ENCODE peak calls at places on chromosome 20, in nine cellular contexts. One of them, this sample, is unnamed.

GRCh38 chr20:571754-572331 is 28.3 kb upstream of the CSNK2A1 start:
- DNase-seq in amygdala: no peak
- DNase-seq in T-helper 22 cell: no peak
- DNase-seq in psoas muscle: peak
- DNase-seq in NCI-H524: peak
- DNase-seq in NCI-H1048: no peak
- DNase-seq in GM10248: no peak
- DNase-seq in NB4: no peak
- DNase-seq in Daoy: peak
- DNase-seq in this sample: no peak

GRCh38 chr20:50360921-50361320 is 149.3 kb upstream of the PTPN1 start:
- DNase-seq in T-helper 22 cell: no peak
- DNase-seq in amygdala: no peak
- DNase-seq in NCI-H524: no peak
- DNase-seq in NB4: no peak
- DNase-seq in psoas muscle: no peak
- DNase-seq in Daoy: no peak
- DNase-seq in GM10248: no peak
- DNase-seq in NCI-H1048: no peak
- DNase-seq in this sample: no peak

GRCh38 chr20:44803383-44803941 is 6.9 kb downstream of the RIMS4 start:
- DNase-seq in GM10248: no peak
- DNase-seq in NCI-H1048: no peak
- DNase-seq in T-helper 22 cell: no peak
- DNase-seq in amygdala: no peak
- DNase-seq in Daoy: no peak
- DNase-seq in psoas muscle: peak
- DNase-seq in NB4: no peak
- DNase-seq in NCI-H524: peak
- DNase-seq in this sample: no peak

GRCh38 chr20:59411191-59411988 is 111.0 kb downstream of the EDN3 start:
- DNase-seq in psoas muscle: no peak
- DNase-seq in NCI-H1048: no peak
- DNase-seq in amygdala: no peak
- DNase-seq in NCI-H524: no peak
- DNase-seq in NB4: no peak
- DNase-seq in T-helper 22 cell: no peak
- DNase-seq in Daoy: no peak
- DNase-seq in GM10248: no peak
- DNase-seq in this sample: no peak

GRCh38 chr20:37880726-37881591 is 22.0 kb upstream of the VSTM2L start:
- DNase-seq in GM10248: no peak
- DNase-seq in T-helper 22 cell: no peak
- DNase-seq in NB4: peak
- DNase-seq in psoas muscle: peak
- DNase-seq in Daoy: no peak
- DNase-seq in NCI-H1048: no peak
- DNase-seq in amygdala: no peak
- DNase-seq in NCI-H524: peak
- DNase-seq in this sample: no peak

GRCh38 chr20:34705008-34705382 is 851 bp downstream of the TP53INP2 start:
- DNase-seq in amygdala: no peak
- DNase-seq in psoas muscle: no peak
- DNase-seq in Daoy: no peak
- DNase-seq in NCI-H524: peak
- DNase-seq in NB4: no peak
- DNase-seq in T-helper 22 cell: no peak
- DNase-seq in GM10248: no peak
- DNase-seq in NCI-H1048: no peak
- DNase-seq in this sample: no peak

GRCh38 chr20:48843125-48843806 is 15.5 kb upstream of the PREX1 start:
- DNase-seq in T-helper 22 cell: no peak
- DNase-seq in NCI-H524: no peak
- DNase-seq in NCI-H1048: no peak
- DNase-seq in Daoy: no peak
- DNase-seq in GM10248: no peak
- DNase-seq in psoas muscle: no peak
- DNase-seq in NB4: no peak
- DNase-seq in amygdala: no peak
- DNase-seq in this sample: no peak

GRCh38 chr20:19936801-19937583 is 80.2 kb upstream of the NAA20 start:
- DNase-seq in amygdala: no peak
- DNase-seq in Daoy: no peak
- DNase-seq in T-helper 22 cell: no peak
- DNase-seq in NCI-H1048: no peak
- DNase-seq in NCI-H524: no peak
- DNase-seq in GM10248: no peak
- DNase-seq in NB4: peak
- DNase-seq in psoas muscle: peak
- DNase-seq in this sample: no peak

GRCh38 chr20:47922280-47922675 is 137.0 kb upstream of the SULF2 start:
- DNase-seq in NCI-H524: no peak
- DNase-seq in psoas muscle: no peak
- DNase-seq in GM10248: no peak
- DNase-seq in amygdala: no peak
- DNase-seq in NCI-H1048: no peak
- DNase-seq in Daoy: peak
- DNase-seq in T-helper 22 cell: no peak
- DNase-seq in NB4: no peak
- DNase-seq in this sample: no peak

GRCh38 chr20:25040438-25040831 is 17.5 kb downstream of the ACSS1 start:
- DNase-seq in psoas muscle: no peak
- DNase-seq in T-helper 22 cell: no peak
- DNase-seq in amygdala: no peak
- DNase-seq in GM10248: no peak
- DNase-seq in NCI-H1048: no peak
- DNase-seq in Daoy: no peak
- DNase-seq in NCI-H524: no peak
- DNase-seq in NB4: no peak
- DNase-seq in this sample: no peak

GRCh38 chr20:2879148-2879547 is 5.9 kb downstream of the PTPRA start:
- DNase-seq in NCI-H524: peak
- DNase-seq in T-helper 22 cell: no peak
- DNase-seq in NCI-H1048: no peak
- DNase-seq in NB4: no peak
- DNase-seq in GM10248: no peak
- DNase-seq in Daoy: peak
- DNase-seq in psoas muscle: no peak
- DNase-seq in amygdala: no peak
- DNase-seq in this sample: no peak

GRCh38 chr20:5529331-5530142 is 212.8 kb upstream of the PROKR2 start:
- DNase-seq in T-helper 22 cell: peak
- DNase-seq in amygdala: peak
- DNase-seq in NB4: peak
- DNase-seq in Daoy: peak
- DNase-seq in NCI-H1048: peak
- DNase-seq in NCI-H524: peak
- DNase-seq in psoas muscle: peak
- DNase-seq in GM10248: peak
- DNase-seq in this sample: peak

GRCh38 chr20:60572991-60573390 is 614.8 kb downstream of the CDH26 start:
- DNase-seq in GM10248: no peak
- DNase-seq in NCI-H1048: no peak
- DNase-seq in amygdala: no peak
- DNase-seq in NCI-H524: no peak
- DNase-seq in T-helper 22 cell: no peak
- DNase-seq in Daoy: no peak
- DNase-seq in psoas muscle: no peak
- DNase-seq in NB4: no peak
- DNase-seq in this sample: no peak

GRCh38 chr20:62501801-62502495 is 26.2 kb upstream of the GATA5 start:
- DNase-seq in amygdala: no peak
- DNase-seq in GM10248: peak
- DNase-seq in NCI-H1048: no peak
- DNase-seq in psoas muscle: no peak
- DNase-seq in NCI-H524: no peak
- DNase-seq in T-helper 22 cell: peak
- DNase-seq in NB4: peak
- DNase-seq in Daoy: peak
- DNase-seq in this sample: no peak

GRCh38 chr20:57593134-57593886 is 26.9 kb downstream of the ZBP1 start:
- DNase-seq in NCI-H524: no peak
- DNase-seq in amygdala: no peak
- DNase-seq in T-helper 22 cell: no peak
- DNase-seq in NCI-H1048: no peak
- DNase-seq in Daoy: no peak
- DNase-seq in GM10248: no peak
- DNase-seq in NB4: no peak
- DNase-seq in psoas muscle: peak
- DNase-seq in this sample: no peak

GRCh38 chr20:19757487-19757972 is 528 bp upstream of the RIN2 start:
- DNase-seq in amygdala: no peak
- DNase-seq in GM10248: no peak
- DNase-seq in NCI-H1048: no peak
- DNase-seq in Daoy: peak
- DNase-seq in NB4: no peak
- DNase-seq in T-helper 22 cell: no peak
- DNase-seq in NCI-H524: peak
- DNase-seq in psoas muscle: peak
- DNase-seq in this sample: no peak

GRCh38 chr20:17620371-17621228 is 50.7 kb downstream of the DSTN start:
- DNase-seq in amygdala: no peak
- DNase-seq in NCI-H524: no peak
- DNase-seq in psoas muscle: peak
- DNase-seq in NB4: no peak
- DNase-seq in T-helper 22 cell: no peak
- DNase-seq in NCI-H1048: no peak
- DNase-seq in Daoy: no peak
- DNase-seq in GM10248: no peak
- DNase-seq in this sample: no peak

GRCh38 chr20:14830466-14830865 is 493.1 kb upstream of the FLRT3 start:
- DNase-seq in Daoy: no peak
- DNase-seq in GM10248: peak
- DNase-seq in amygdala: no peak
- DNase-seq in T-helper 22 cell: no peak
- DNase-seq in NCI-H524: no peak
- DNase-seq in NCI-H1048: no peak
- DNase-seq in NB4: no peak
- DNase-seq in psoas muscle: no peak
- DNase-seq in this sample: no peak

GRCh38 chr20:46108435-46108841 is 9.7 kb upstream of the CD40 start:
- DNase-seq in T-helper 22 cell: no peak
- DNase-seq in psoas muscle: no peak
- DNase-seq in NCI-H524: no peak
- DNase-seq in NCI-H1048: no peak
- DNase-seq in GM10248: peak
- DNase-seq in Daoy: no peak
- DNase-seq in NB4: no peak
- DNase-seq in amygdala: no peak
- DNase-seq in this sample: no peak

GRCh38 chr20:62409935-62410741 is 3.1 kb upstream of the CABLES2 start:
- DNase-seq in NB4: peak
- DNase-seq in NCI-H1048: no peak
- DNase-seq in Daoy: peak
- DNase-seq in psoas muscle: peak
- DNase-seq in T-helper 22 cell: no peak
- DNase-seq in amygdala: no peak
- DNase-seq in NCI-H524: peak
- DNase-seq in GM10248: peak
- DNase-seq in this sample: no peak

GRCh38 chr20:14203657-14204056 is 133.8 kb downstream of the FLRT3 start:
- DNase-seq in psoas muscle: no peak
- DNase-seq in NCI-H1048: no peak
- DNase-seq in T-helper 22 cell: no peak
- DNase-seq in NCI-H524: no peak
- DNase-seq in GM10248: no peak
- DNase-seq in amygdala: no peak
- DNase-seq in NB4: no peak
- DNase-seq in Daoy: no peak
- DNase-seq in this sample: no peak

GRCh38 chr20:32534661-32535240 is 50.4 kb downstream of the NOL4L start:
- DNase-seq in psoas muscle: no peak
- DNase-seq in amygdala: no peak
- DNase-seq in GM10248: no peak
- DNase-seq in Daoy: no peak
- DNase-seq in T-helper 22 cell: peak
- DNase-seq in NCI-H1048: no peak
- DNase-seq in NCI-H524: no peak
- DNase-seq in NB4: peak
- DNase-seq in this sample: no peak

GRCh38 chr20:48180039-48180438 is 394.8 kb upstream of the SULF2 start:
- DNase-seq in amygdala: no peak
- DNase-seq in psoas muscle: no peak
- DNase-seq in NCI-H1048: no peak
- DNase-seq in NB4: no peak
- DNase-seq in T-helper 22 cell: no peak
- DNase-seq in GM10248: no peak
- DNase-seq in NCI-H524: no peak
- DNase-seq in Daoy: peak
- DNase-seq in this sample: no peak

GRCh38 chr20:37845261-37845681 is 57.7 kb upstream of the VSTM2L start:
- DNase-seq in NCI-H1048: no peak
- DNase-seq in psoas muscle: no peak
- DNase-seq in NB4: no peak
- DNase-seq in T-helper 22 cell: no peak
- DNase-seq in amygdala: no peak
- DNase-seq in GM10248: no peak
- DNase-seq in NCI-H524: no peak
- DNase-seq in Daoy: no peak
- DNase-seq in this sample: no peak

GRCh38 chr20:9467995-9468394 is 46.4 kb upstream of the LAMP5 start:
- DNase-seq in GM10248: peak
- DNase-seq in amygdala: no peak
- DNase-seq in T-helper 22 cell: no peak
- DNase-seq in NCI-H1048: no peak
- DNase-seq in NCI-H524: peak
- DNase-seq in psoas muscle: no peak
- DNase-seq in NB4: peak
- DNase-seq in Daoy: peak
- DNase-seq in this sample: no peak

GRCh38 chr20:46566125-46566524 is 15.7 kb upstream of the OCSTAMP start:
- DNase-seq in NCI-H1048: no peak
- DNase-seq in NCI-H524: no peak
- DNase-seq in amygdala: no peak
- DNase-seq in T-helper 22 cell: no peak
- DNase-seq in NB4: no peak
- DNase-seq in GM10248: no peak
- DNase-seq in Daoy: no peak
- DNase-seq in psoas muscle: no peak
- DNase-seq in this sample: no peak

GRCh38 chr20:2109425-2110210 is 8.0 kb downstream of the STK35 start:
- DNase-seq in NCI-H524: no peak
- DNase-seq in psoas muscle: peak
- DNase-seq in NCI-H1048: no peak
- DNase-seq in Daoy: no peak
- DNase-seq in T-helper 22 cell: no peak
- DNase-seq in GM10248: no peak
- DNase-seq in NB4: no peak
- DNase-seq in amygdala: no peak
- DNase-seq in this sample: no peak

GRCh38 chr20:47009784-47010183 is 115.1 kb downstream of the EYA2 start:
- DNase-seq in NCI-H1048: no peak
- DNase-seq in psoas muscle: no peak
- DNase-seq in amygdala: no peak
- DNase-seq in T-helper 22 cell: no peak
- DNase-seq in GM10248: no peak
- DNase-seq in NB4: no peak
- DNase-seq in Daoy: no peak
- DNase-seq in NCI-H524: no peak
- DNase-seq in this sample: no peak

GRCh38 chr20:49186535-49187329 is 1.4 kb downstream of the STAU1 start:
- DNase-seq in NCI-H524: peak
- DNase-seq in NCI-H1048: no peak
- DNase-seq in psoas muscle: peak
- DNase-seq in T-helper 22 cell: peak
- DNase-seq in Daoy: peak
- DNase-seq in GM10248: peak
- DNase-seq in NB4: peak
- DNase-seq in amygdala: no peak
- DNase-seq in this sample: peak

GRCh38 chr20:22916121-22916842 is 118.8 kb upstream of the SSTR4 start:
- DNase-seq in GM10248: no peak
- DNase-seq in NCI-H524: no peak
- DNase-seq in Daoy: no peak
- DNase-seq in NB4: no peak
- DNase-seq in psoas muscle: no peak
- DNase-seq in amygdala: no peak
- DNase-seq in T-helper 22 cell: no peak
- DNase-seq in NCI-H1048: no peak
- DNase-seq in this sample: no peak

GRCh38 chr20:6418732-6419131 is 295.9 kb upstream of the FERMT1 start:
- DNase-seq in psoas muscle: no peak
- DNase-seq in NCI-H1048: no peak
- DNase-seq in NCI-H524: no peak
- DNase-seq in NB4: no peak
- DNase-seq in amygdala: no peak
- DNase-seq in Daoy: no peak
- DNase-seq in T-helper 22 cell: no peak
- DNase-seq in GM10248: no peak
- DNase-seq in this sample: no peak

This sample was measured in hippocampal formation.